ENCODE peak calls at places on chromosomes 11 and 22, in five cellular contexts. One of them, this sample, is unnamed.

GRCh38 chr22:37533995-37534394 is 14.8 kb upstream of the CARD10 start:
- DNase-seq in CD8-positive, alpha-beta T cell: no peak
- DNase-seq in PC-3: peak; percentile 74
- DNase-seq in ovary: no peak
- DNase-seq in colonic mucosa: no peak
- DNase-seq in this sample: no peak

GRCh38 chr11:130431337-130431773 is 2.9 kb upstream of the ADAMTS8 start:
- DNase-seq in CD8-positive, alpha-beta T cell: peak; percentile 50
- DNase-seq in PC-3: peak; percentile 95
- DNase-seq in ovary: peak; percentile 78
- DNase-seq in colonic mucosa: peak; percentile 80
- DNase-seq in this sample: peak; percentile 86

GRCh38 chr22:42078469-42079318 is 806 bp upstream of the SMDT1 start:
- DNase-seq in CD8-positive, alpha-beta T cell: no peak
- DNase-seq in PC-3: no peak
- DNase-seq in ovary: peak; percentile 59
- DNase-seq in colonic mucosa: peak; percentile 43
- DNase-seq in this sample: no peak

GRCh38 chr11:65297026-65297667 is 17.5 kb upstream of the CDC42EP2 start:
- DNase-seq in CD8-positive, alpha-beta T cell: no peak
- DNase-seq in PC-3: no peak
- DNase-seq in ovary: peak; percentile 45
- DNase-seq in colonic mucosa: no peak
- DNase-seq in this sample: no peak

GRCh38 chr11:126451211-126451802 is 95.8 kb downstream of the ST3GAL4 start:
- DNase-seq in CD8-positive, alpha-beta T cell: no peak
- DNase-seq in PC-3: no peak
- DNase-seq in ovary: no peak
- DNase-seq in colonic mucosa: no peak
- DNase-seq in this sample: no peak

GRCh38 chr11:66877585-66877984 is 20.7 kb downstream of the LRFN4 start:
- DNase-seq in CD8-positive, alpha-beta T cell: no peak
- DNase-seq in PC-3: no peak
- DNase-seq in ovary: no peak
- DNase-seq in colonic mucosa: no peak
- DNase-seq in this sample: no peak

GRCh38 chr11:3021125-3021524 is 29.0 kb upstream of the NAP1L4 start:
- DNase-seq in CD8-positive, alpha-beta T cell: peak; percentile 28
- DNase-seq in PC-3: peak; percentile 46
- DNase-seq in ovary: no peak
- DNase-seq in colonic mucosa: peak; percentile 44
- DNase-seq in this sample: no peak

GRCh38 chr11:128341280-128341679 is 246.1 kb downstream of the ETS1 start:
- DNase-seq in CD8-positive, alpha-beta T cell: no peak
- DNase-seq in PC-3: peak; percentile 83
- DNase-seq in ovary: no peak
- DNase-seq in colonic mucosa: no peak
- DNase-seq in this sample: no peak

GRCh38 chr11:117037279-117037951 is 60.8 kb downstream of the SIK3 start:
- DNase-seq in CD8-positive, alpha-beta T cell: no peak
- DNase-seq in PC-3: no peak
- DNase-seq in ovary: no peak
- DNase-seq in colonic mucosa: no peak
- DNase-seq in this sample: peak; percentile 34

GRCh38 chr11:1437500-1437899 is 47.8 kb downstream of the BRSK2 start:
- DNase-seq in CD8-positive, alpha-beta T cell: no peak
- DNase-seq in PC-3: no peak
- DNase-seq in ovary: no peak
- DNase-seq in colonic mucosa: no peak
- DNase-seq in this sample: no peak

GRCh38 chr22:43085658-43086606 is 3.3 kb downstream of the TTLL1 start:
- DNase-seq in CD8-positive, alpha-beta T cell: no peak
- DNase-seq in PC-3: no peak
- DNase-seq in ovary: no peak
- DNase-seq in colonic mucosa: peak; percentile 46
- DNase-seq in this sample: no peak

GRCh38 chr11:64629796-64630562 is 39.0 kb downstream of the SLC22A12 start:
- DNase-seq in CD8-positive, alpha-beta T cell: no peak
- DNase-seq in PC-3: no peak
- DNase-seq in ovary: no peak
- DNase-seq in colonic mucosa: no peak
- DNase-seq in this sample: peak; percentile 57

GRCh38 chr11:3135491-3136440 is 29.3 kb downstream of the OSBPL5 start:
- DNase-seq in CD8-positive, alpha-beta T cell: no peak
- DNase-seq in PC-3: no peak
- DNase-seq in ovary: no peak
- DNase-seq in colonic mucosa: no peak
- DNase-seq in this sample: no peak

GRCh38 chr22:30754521-30754920 is 59.8 kb downstream of the OSBP2 start:
- DNase-seq in CD8-positive, alpha-beta T cell: no peak
- DNase-seq in PC-3: no peak
- DNase-seq in ovary: no peak
- DNase-seq in colonic mucosa: no peak
- DNase-seq in this sample: no peak

GRCh38 chr22:40094449-40094848 is 83.3 kb upstream of the TNRC6B start:
- DNase-seq in CD8-positive, alpha-beta T cell: no peak
- DNase-seq in PC-3: no peak
- DNase-seq in ovary: no peak
- DNase-seq in colonic mucosa: no peak
- DNase-seq in this sample: no peak

GRCh38 chr11:96337541-96338530 is 5.2 kb downstream of the MAML2 start:
- DNase-seq in CD8-positive, alpha-beta T cell: peak; percentile 21
- DNase-seq in PC-3: no peak
- DNase-seq in ovary: no peak
- DNase-seq in colonic mucosa: peak; percentile 42
- DNase-seq in this sample: peak; percentile 64

GRCh38 chr11:126834573-126834972 is 166.0 kb downstream of the KIRREL3 start:
- DNase-seq in CD8-positive, alpha-beta T cell: no peak
- DNase-seq in PC-3: no peak
- DNase-seq in ovary: no peak
- DNase-seq in colonic mucosa: no peak
- DNase-seq in this sample: no peak

GRCh38 chr11:31815743-31816466 is 4.8 kb upstream of the PAX6 start:
- DNase-seq in CD8-positive, alpha-beta T cell: no peak
- DNase-seq in PC-3: no peak
- DNase-seq in ovary: no peak
- DNase-seq in colonic mucosa: no peak
- DNase-seq in this sample: no peak

GRCh38 chr11:34773211-34773610 is 143.0 kb downstream of the APIP start:
- DNase-seq in CD8-positive, alpha-beta T cell: no peak
- DNase-seq in PC-3: peak; percentile 14
- DNase-seq in ovary: no peak
- DNase-seq in colonic mucosa: no peak
- DNase-seq in this sample: no peak

GRCh38 chr22:39283312-39284141 is 35.9 kb downstream of the RPL3 start:
- DNase-seq in CD8-positive, alpha-beta T cell: no peak
- DNase-seq in PC-3: no peak
- DNase-seq in ovary: peak; percentile 52
- DNase-seq in colonic mucosa: no peak
- DNase-seq in this sample: no peak

GRCh38 chr22:49763138-49763537 is 64.5 kb downstream of the BRD1 start:
- DNase-seq in CD8-positive, alpha-beta T cell: no peak
- DNase-seq in PC-3: no peak
- DNase-seq in ovary: no peak
- DNase-seq in colonic mucosa: no peak
- DNase-seq in this sample: no peak

GRCh38 chr11:109864161-109864661 is 229.0 kb upstream of the ZC3H12C start:
- DNase-seq in CD8-positive, alpha-beta T cell: no peak
- DNase-seq in PC-3: peak; percentile 15
- DNase-seq in ovary: no peak
- DNase-seq in colonic mucosa: no peak
- DNase-seq in this sample: no peak

GRCh38 chr11:9574556-9574805 is 1.0 kb downstream of the WEE1 start:
- DNase-seq in CD8-positive, alpha-beta T cell: no peak
- DNase-seq in PC-3: no peak
- DNase-seq in ovary: peak; percentile 69
- DNase-seq in colonic mucosa: no peak
- DNase-seq in this sample: peak; percentile 33

GRCh38 chr11:46263120-46263519 is 14.3 kb upstream of the CREB3L1 start:
- DNase-seq in CD8-positive, alpha-beta T cell: no peak
- DNase-seq in PC-3: no peak
- DNase-seq in ovary: no peak
- DNase-seq in colonic mucosa: no peak
- DNase-seq in this sample: no peak

GRCh38 chr11:46265764-46266163 is 11.7 kb upstream of the CREB3L1 start:
- DNase-seq in CD8-positive, alpha-beta T cell: no peak
- DNase-seq in PC-3: no peak
- DNase-seq in ovary: no peak
- DNase-seq in colonic mucosa: peak; percentile 58
- DNase-seq in this sample: no peak

GRCh38 chr11:46267930-46268329 is 9.5 kb upstream of the CREB3L1 start:
- DNase-seq in CD8-positive, alpha-beta T cell: no peak
- DNase-seq in PC-3: no peak
- DNase-seq in ovary: no peak
- DNase-seq in colonic mucosa: no peak
- DNase-seq in this sample: no peak

GRCh38 chr11:46264030-46264429 is 13.4 kb upstream of the CREB3L1 start:
- DNase-seq in CD8-positive, alpha-beta T cell: no peak
- DNase-seq in PC-3: no peak
- DNase-seq in ovary: no peak
- DNase-seq in colonic mucosa: no peak
- DNase-seq in this sample: no peak

GRCh38 chr11:46264976-46265375 is 12.5 kb upstream of the CREB3L1 start:
- DNase-seq in CD8-positive, alpha-beta T cell: no peak
- DNase-seq in PC-3: no peak
- DNase-seq in ovary: no peak
- DNase-seq in colonic mucosa: no peak
- DNase-seq in this sample: no peak
- H3K4me1 ChIP-seq in CD8-positive, alpha-beta T cell: no peaks in the 10 kb centered on the region
- H3K4me1 ChIP-seq in PC-3: no peaks in the 10 kb centered on the region
- H3K4me1 ChIP-seq in ovary: no peaks in the 10 kb centered on the region
- H3K4me1 ChIP-seq in colonic mucosa: no peaks in the 10 kb centered on the region
- H3K4me1 ChIP-seq in this sample: no peaks in the 10 kb centered on the region

DNA sequence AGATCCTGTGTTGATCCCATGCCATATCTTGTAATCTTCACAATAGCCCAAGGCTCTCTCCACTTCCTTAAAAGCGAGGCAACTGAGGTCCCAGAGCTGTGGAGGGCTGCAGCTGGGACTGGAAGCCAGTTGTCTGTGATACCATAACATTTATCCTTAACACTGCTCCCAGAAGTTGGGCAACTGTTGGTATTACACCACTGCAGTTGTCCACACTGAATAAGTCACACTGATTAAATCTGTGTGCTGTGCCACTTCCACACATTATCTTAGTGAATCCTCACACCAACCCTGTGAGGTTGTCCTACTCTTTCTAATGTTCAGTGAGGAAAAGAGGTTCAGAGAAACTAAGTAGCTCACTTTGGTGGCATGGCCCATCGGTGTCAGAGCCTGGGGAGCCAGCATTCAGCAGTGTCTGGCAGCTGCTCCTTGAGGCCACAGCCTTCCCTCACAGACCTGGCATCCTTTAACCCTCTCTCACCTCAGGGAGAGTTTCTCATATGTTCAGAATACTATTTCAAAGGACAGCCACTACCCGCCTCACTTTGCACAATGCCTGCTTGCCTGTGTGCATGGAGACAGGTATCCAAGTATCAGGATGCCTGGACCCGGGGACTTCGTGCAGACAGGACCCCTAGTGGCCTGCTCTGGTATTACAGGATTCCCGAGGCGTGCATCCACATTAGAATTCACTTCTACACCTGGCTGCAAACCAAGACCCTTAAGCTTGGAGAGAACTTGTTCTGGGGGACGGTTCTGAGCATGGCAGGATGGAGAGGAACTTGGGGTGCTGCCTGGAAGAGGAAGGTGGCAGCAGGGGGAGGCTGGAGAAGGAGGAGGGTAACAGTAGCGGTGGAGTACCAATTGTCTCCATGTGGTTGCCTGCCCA is 221.9 kb upstream of the TBCEL start:
- DNase-seq in CD8-positive, alpha-beta T cell: peak; percentile 13
- DNase-seq in PC-3: peak; percentile 76
- DNase-seq in ovary: peak; percentile 80
- DNase-seq in colonic mucosa: peak; percentile 65
- DNase-seq in this sample: peak; percentile 52
- H3K27me3 ChIP-seq in CD8-positive, alpha-beta T cell: no peaks in the 10 kb centered on the region
- H3K27me3 ChIP-seq in PC-3: peaks cover 10% of the 10 kb centered on the region
- H3K27me3 ChIP-seq in ovary: no peaks in the 10 kb centered on the region
- H3K27me3 ChIP-seq in colonic mucosa: no peaks in the 10 kb centered on the region
- H3K27me3 ChIP-seq in this sample: no peaks in the 10 kb centered on the region

DNA sequence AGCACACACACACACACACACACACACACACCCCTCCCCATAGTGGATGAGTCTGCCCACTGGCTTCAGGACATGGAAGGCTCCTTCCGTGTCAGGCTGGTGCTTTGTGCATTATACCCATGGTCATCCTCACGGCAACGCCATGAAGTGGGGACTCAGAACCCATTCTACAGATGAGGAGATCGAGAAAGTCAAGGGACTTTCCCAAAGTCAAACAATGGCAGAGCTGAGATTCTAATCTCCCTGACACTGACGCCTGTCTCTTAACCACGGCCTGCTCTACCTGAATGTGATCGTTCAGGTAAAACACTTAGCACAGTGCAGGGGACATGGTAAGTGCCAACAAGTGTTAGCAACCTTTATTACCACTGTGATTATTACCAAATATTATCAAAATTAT is 4.3 kb upstream of the MN1 start:
- DNase-seq in CD8-positive, alpha-beta T cell: no peak
- DNase-seq in PC-3: no peak
- DNase-seq in ovary: no peak
- DNase-seq in colonic mucosa: no peak
- DNase-seq in this sample: no peak
- H3K4me1 ChIP-seq in CD8-positive, alpha-beta T cell: peaks cover 4% of the 10 kb centered on the region
- H3K4me1 ChIP-seq in PC-3: peaks cover 3% of the 10 kb centered on the region
- H3K4me1 ChIP-seq in ovary: peaks cover 10% of the 10 kb centered on the region
- H3K4me1 ChIP-seq in colonic mucosa: no peaks in the 10 kb centered on the region
- H3K4me1 ChIP-seq in this sample: peaks cover 4% of the 10 kb centered on the region

GRCh38 chr22:35046744-35047462 is 19.1 kb upstream of the ISX start:
- DNase-seq in CD8-positive, alpha-beta T cell: no peak
- DNase-seq in PC-3: no peak
- DNase-seq in ovary: no peak
- DNase-seq in colonic mucosa: no peak
- DNase-seq in this sample: no peak

GRCh38 chr22:35043932-35044319 is 22.0 kb upstream of the ISX start:
- DNase-seq in CD8-positive, alpha-beta T cell: no peak
- DNase-seq in PC-3: no peak
- DNase-seq in ovary: no peak
- DNase-seq in colonic mucosa: no peak
- DNase-seq in this sample: no peak

GRCh38 chr22:35044607-35045390 is 21.2 kb upstream of the ISX start:
- DNase-seq in CD8-positive, alpha-beta T cell: no peak
- DNase-seq in PC-3: peak; percentile 16
- DNase-seq in ovary: no peak
- DNase-seq in colonic mucosa: no peak
- DNase-seq in this sample: no peak

GRCh38 chr22:35043251-35043931 is 22.6 kb upstream of the ISX start:
- DNase-seq in CD8-positive, alpha-beta T cell: no peak
- DNase-seq in PC-3: peak; percentile 18
- DNase-seq in ovary: no peak
- DNase-seq in colonic mucosa: no peak
- DNase-seq in this sample: no peak

DNA sequence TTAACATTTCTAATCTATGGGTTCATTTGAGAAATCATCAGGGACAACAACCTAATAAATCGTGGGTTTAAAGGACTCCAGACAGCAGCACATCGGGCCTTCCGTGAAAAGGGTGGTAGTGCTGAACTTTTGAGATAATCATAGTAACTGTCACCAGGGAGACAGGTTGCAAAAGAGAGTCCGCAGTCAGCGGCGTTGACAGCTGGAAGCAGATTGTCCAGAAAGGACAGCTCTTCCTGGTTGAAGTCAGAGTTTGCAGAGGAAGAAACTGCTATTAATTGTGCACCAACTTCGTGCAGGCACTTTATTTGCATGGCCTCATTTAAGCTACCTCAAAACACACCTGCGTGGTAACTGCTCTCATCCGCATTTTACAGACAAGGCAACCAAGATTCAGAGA is 20.5 kb upstream of the ISX start:
- DNase-seq in CD8-positive, alpha-beta T cell: no peak
- DNase-seq in PC-3: no peak
- DNase-seq in ovary: no peak
- DNase-seq in colonic mucosa: no peak
- DNase-seq in this sample: no peak
- H3K27me3 ChIP-seq in CD8-positive, alpha-beta T cell: no peaks in the 10 kb centered on the region
- H3K27me3 ChIP-seq in PC-3: peaks cover 15% of the 10 kb centered on the region
- H3K27me3 ChIP-seq in ovary: no peaks in the 10 kb centered on the region
- H3K27me3 ChIP-seq in colonic mucosa: no peaks in the 10 kb centered on the region
- H3K27me3 ChIP-seq in this sample: no peaks in the 10 kb centered on the region

This sample was measured in HAP-1.